ENCODE peak calls at places on chromosome 1, in six cellular contexts. C, P, A, R, B and O are unnamed samples.

GRCh38 chr1:37704966-37705365 is 12.7 kb downstream of the CDCA8 start:
- DNase-seq in C (no peak), P (no peak), A (no peak), R (peak; percentile 51), B (no peak), O (no peak)

GRCh38 chr1:241557551-241558193 is 25.5 kb downstream of the KMO start:
- DNase-seq in C (no peak), P (no peak), A (no peak), R (no peak), B (no peak), O (no peak)

GRCh38 chr1:52876843-52877242 is 34.3 kb downstream of the ZYG11A start:
- DNase-seq in C (no peak), P (no peak), A (no peak), R (no peak), B (no peak), O (no peak)

GRCh38 chr1:100100202-100100601 is 32.5 kb downstream of the SASS6 start:
- DNase-seq in C (no peak), P (no peak), A (no peak), R (no peak), B (peak; percentile 4), O (no peak)

GRCh38 chr1:164141717-164142268 is 417.2 kb upstream of the PBX1 start:
- DNase-seq in C (no peak), P (no peak), A (no peak), R (no peak), B (no peak), O (no peak)

GRCh38 chr1:225830823-225831222 is 20.9 kb downstream of the EPHX1 start:
- DNase-seq in C (no peak), P (no peak), A (no peak), R (no peak), B (no peak), O (no peak)

GRCh38 chr1:42940851-42941639 is 17.6 kb downstream of the SLC2A1 start:
- DNase-seq in C (no peak), P (no peak), A (no peak), R (peak; percentile 92), B (peak; percentile 100), O (peak; percentile 78)

GRCh38 chr1:94698341-94698740 is 121.8 kb upstream of the SLC44A3 start:
- DNase-seq in C (no peak), P (no peak), A (no peak), R (no peak), B (peak; percentile 74), O (no peak)

GRCh38 chr1:180863158-180863775 is 49.4 kb upstream of the KIAA1614 start:
- DNase-seq in C (no peak), P (peak; percentile 15), A (no peak), R (peak; percentile 8), B (peak; percentile 64), O (no peak)

GRCh38 chr1:59903136-59903754 is 23.3 kb downstream of the CYP2J2 start:
- DNase-seq in C (no peak), P (no peak), A (no peak), R (no peak), B (peak; percentile 36), O (no peak)

GRCh38 chr1:218439541-218440295 is 94.6 kb downstream of the TGFB2 start:
- DNase-seq in C (no peak), P (no peak), A (no peak), R (no peak), B (peak; percentile 51), O (no peak)

GRCh38 chr1:12745992-12746323 is at the start of gene CFAP107:
- DNase-seq in C (no peak), P (no peak), A (no peak), R (no peak), B (peak; percentile 34), O (no peak)

GRCh38 chr1:219495737-219496408 is 117.0 kb downstream of the ZC3H11B start:
- DNase-seq in C (no peak), P (no peak), A (no peak), R (no peak), B (no peak), O (no peak)

GRCh38 chr1:47921935-47922415 is 75.2 kb downstream of the TRABD2B start:
- DNase-seq in C (no peak), P (no peak), A (no peak), R (no peak), B (no peak), O (no peak)

GRCh38 chr1:39505289-39505688 is 13.9 kb downstream of the BMP8A start:
- DNase-seq in C (no peak), P (no peak), A (no peak), R (no peak), B (no peak), O (no peak)

GRCh38 chr1:2528966-2529750 is 905 bp downstream of the HES5 start:
- DNase-seq in C (no peak), P (no peak), A (no peak), R (no peak), B (no peak), O (no peak)

GRCh38 chr1:164753521-164754077 is 194.6 kb downstream of the PBX1 start:
- DNase-seq in C (no peak), P (no peak), A (no peak), R (no peak), B (peak; percentile 57), O (no peak)

GRCh38 chr1:170711682-170712081 is 47.8 kb downstream of the PRRX1 start:
- DNase-seq in C (no peak), P (no peak), A (no peak), R (no peak), B (peak; percentile 64), O (no peak)

GRCh38 chr1:235100124-235100801 is 28.4 kb downstream of the TOMM20 start:
- DNase-seq in C (no peak), P (no peak), A (no peak), R (no peak), B (no peak), O (no peak)